ENCODE peak calls at places on chromosome 9, in seven cellular contexts. H is psoas muscle; B is BE2C; E is fibroblast of mammary gland; D is CD8-positive, alpha-beta T cell; J is SK-N-SH; R is Panc1. L is an unnamed sample.

GRCh38 chr9:108776920-108777650 is 78.7 kb downstream of the ACTL7B start:
- DNase-seq in H (no peak), B (no peak), E (peak; percentile 12), D (no peak), J (no peak), R (no peak), L (no peak)

GRCh38 chr9:87431831-87432230 is 65.8 kb upstream of the DAPK1 start:
- DNase-seq in H (no peak), B (no peak), E (peak; percentile 69), D (no peak), J (no peak), R (no peak), L (no peak)

GRCh38 chr9:82031538-82032280 is 43.1 kb downstream of the SPATA31D1 start:
- DNase-seq in H (peak; percentile 68), B (peak; percentile 53), E (peak; percentile 91), D (no peak), J (no peak), R (no peak), L (no peak)

GRCh38 chr9:109171926-109172325 is 4.9 kb upstream of the FRRS1L start:
- DNase-seq in H (no peak), B (no peak), E (peak; percentile 84), D (no peak), J (no peak), R (no peak), L (no peak)

GRCh38 chr9:70981312-70981711 is 140.1 kb downstream of the TRPM3 start:
- DNase-seq in H (no peak), B (no peak), E (no peak), D (no peak), J (no peak), R (no peak), L (no peak)

GRCh38 chr9:134433101-134433500 is 106.8 kb downstream of the RXRA start:
- DNase-seq in H (peak; percentile 84), B (no peak), E (peak; percentile 34), D (no peak), J (no peak), R (no peak), L (no peak)

GRCh38 chr9:136597141-136597885 is 51.5 kb upstream of the NOTCH1 start:
- DNase-seq in H (no peak), B (no peak), E (no peak), D (no peak), J (no peak), R (no peak), L (no peak)

GRCh38 chr9:95193480-95193879 is 124.0 kb downstream of the FANCC start:
- DNase-seq in H (no peak), B (no peak), E (no peak), D (no peak), J (no peak), R (no peak), L (no peak)

GRCh38 chr9:17065062-17065461 is 69.8 kb upstream of the CNTLN start:
- DNase-seq in H (no peak), B (peak; percentile 93), E (peak; percentile 27), D (no peak), J (peak; percentile 78), R (no peak), L (no peak)

GRCh38 chr9:137612741-137613142 is 6.1 kb upstream of the EHMT1 start:
- DNase-seq in H (no peak), B (no peak), E (no peak), D (no peak), J (no peak), R (no peak), L (no peak)

GRCh38 chr9:97570899-97571298 is 62.3 kb downstream of the TSTD2 start:
- DNase-seq in H (peak; percentile 94), B (no peak), E (no peak), D (no peak), J (no peak), R (no peak), L (no peak)

GRCh38 chr9:132903574-132904495 is 25.1 kb downstream of the SPACA9 start:
- DNase-seq in H (no peak), B (no peak), E (no peak), D (no peak), J (no peak), R (no peak), L (no peak)

GRCh38 chr9:131579789-131580211 is 34.5 kb downstream of the PRRT1B start:
- DNase-seq in H (no peak), B (no peak), E (no peak), D (no peak), J (no peak), R (no peak), L (no peak)

GRCh38 chr9:26655166-26655565 is 237.4 kb downstream of the CAAP1 start:
- DNase-seq in H (no peak), B (no peak), E (no peak), D (no peak), J (no peak), R (no peak), L (no peak)

GRCh38 chr9:75088646-75089368 is 493 bp downstream of the OSTF1 start:
- DNase-seq in H (peak; percentile 83), B (peak; percentile 27), E (peak; percentile 74), D (no peak), J (peak; percentile 58), R (no peak), L (peak; percentile 84)
- TF ChIP-seq CTCF in H (peak; percentile 46), B (peak; percentile 37), E (peak; percentile 51), D (no peak), J (peak; percentile 55), R (no peak), L (no peak)

GRCh38 chr9:12715268-12715667 is 22.1 kb downstream of the TYRP1 start:
- DNase-seq in H (no peak), B (no peak), E (no peak), D (no peak), J (no peak), R (no peak), L (no peak)

GRCh38 chr9:12717907-12718306 is 24.7 kb downstream of the TYRP1 start:
- DNase-seq in H (no peak), B (no peak), E (no peak), D (no peak), J (no peak), R (no peak), L (no peak)

GRCh38 chr9:12719431-12719830 is 26.2 kb downstream of the TYRP1 start:
- DNase-seq in H (no peak), B (no peak), E (peak; percentile 68), D (no peak), J (peak; percentile 22), R (no peak), L (no peak)

GRCh38 chr9:12718482-12719026 is 25.4 kb downstream of the TYRP1 start:
- DNase-seq in H (no peak), B (peak; percentile 33), E (no peak), D (no peak), J (no peak), R (no peak), L (no peak)

DNA sequence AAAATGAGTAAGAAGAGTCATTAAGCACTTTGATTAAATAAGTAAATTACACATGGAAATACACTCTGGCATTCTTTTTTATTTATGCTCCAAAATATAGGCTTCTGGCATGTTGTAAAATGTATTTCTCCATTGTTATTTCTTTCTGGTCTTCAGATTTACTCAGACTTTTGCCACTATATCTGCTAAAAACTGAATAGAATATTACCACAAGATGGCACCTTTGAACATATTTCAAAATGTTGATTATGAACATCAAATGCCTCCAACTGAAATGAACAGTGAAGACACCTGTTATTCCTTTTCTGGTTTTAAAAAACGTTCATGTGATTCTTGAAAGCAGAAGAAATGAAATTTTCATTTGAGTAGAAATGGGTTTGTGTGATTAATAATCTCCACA is 23.6 kb downstream of the TYRP1 start:
- DNase-seq in H (no peak), B (no peak), E (no peak), D (no peak), J (no peak), R (no peak), L (no peak)
- TF ChIP-seq CTCF in H (peak; percentile 21), B (peak; percentile 34), E (peak; percentile 10), D (no peak), J (peak; percentile 40), R (peak; percentile 11), L (no peak)

DNA sequence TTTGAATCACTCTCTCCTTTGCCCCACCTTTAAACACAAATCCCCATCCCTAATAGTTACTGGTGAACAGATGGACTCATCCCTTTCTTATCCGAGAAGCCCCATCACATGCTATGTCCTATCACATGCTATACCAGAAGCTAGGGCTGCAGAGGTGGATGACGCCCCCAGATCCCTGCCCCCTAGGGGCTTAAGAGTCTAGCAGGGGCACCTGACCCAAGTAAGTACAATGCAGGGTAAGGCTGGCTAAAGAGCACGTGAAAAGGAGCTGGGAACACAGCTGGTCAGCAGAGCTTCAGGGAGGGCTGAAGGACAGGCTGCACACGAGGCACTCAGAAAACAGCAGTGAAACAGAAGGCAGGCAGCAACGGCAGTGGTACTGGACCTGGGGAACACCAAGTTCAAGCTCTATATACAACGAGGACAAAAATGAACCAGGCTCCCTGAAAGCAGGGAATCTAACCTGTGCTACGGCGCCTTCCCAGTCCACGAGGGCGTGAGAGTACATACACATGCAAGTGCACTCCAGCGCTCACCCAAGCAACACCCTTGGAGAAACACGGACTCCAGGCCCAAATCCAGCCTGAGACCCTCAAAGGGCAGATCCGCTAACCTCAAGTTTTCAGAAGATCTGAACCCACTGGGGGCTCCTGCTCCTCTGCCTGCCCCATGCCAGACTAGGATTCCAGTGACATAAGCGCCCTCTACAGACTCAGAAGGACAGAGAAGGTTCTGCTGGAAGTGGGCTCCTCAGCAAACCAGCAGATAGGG is 57.5 kb downstream of the PSMB7 start:
- DNase-seq in H (no peak), B (no peak), E (peak; percentile 30), D (no peak), J (no peak), R (no peak), L (no peak)
- TF ChIP-seq CTCF in H (no peak), B (peak; percentile 20), E (no peak), D (no peak), J (peak; percentile 25), R (peak; percentile 69), L (no peak)

GRCh38 chr9:91978739-91979414 is 28.8 kb upstream of the ROR2 start:
- DNase-seq in H (no peak), B (peak; percentile 54), E (peak; percentile 86), D (no peak), J (no peak), R (no peak), L (no peak)
- TF ChIP-seq CTCF in H (no peak), B (peak; percentile 81), E (peak; percentile 48), D (no peak), J (peak; percentile 45), R (peak; percentile 65), L (no peak)

GRCh38 chr9:86043999-86044398 is 55.4 kb downstream of the GOLM1 start:
- DNase-seq in H (no peak), B (no peak), E (no peak), D (no peak), J (no peak), R (no peak), L (no peak)
- TF ChIP-seq CTCF in H (no peak), B (peak; percentile 46), E (peak; percentile 13), D (no peak), J (peak; percentile 12), R (peak; percentile 25), L (no peak)